ENCODE peak calls at places on chromosomes 11 and 22, in eight cellular contexts. X is activated naive CD4-positive, alpha-beta T cell treated with Interleukin-2 at 50 U/mL for 16 hours; G is GM04504; D is lower leg skin; H is NCI-H1105; I is dermis blood vessel endothelial cell; B is activated effector memory CD4-positive, alpha-beta T cell treated with anti-CD3 and anti-CD28 coated beads, Interleukin-2, amount 50 U/mL, for 16 hours; Q is ACHN. M is an unnamed sample.

GRCh38 chr11:63687845-63688244 is 6.5 kb downstream of the RTN3 start:
- DNase-seq in D (no peak), I (no peak), G (no peak), Q (no peak), B (no peak), X (peak), H (no peak), M (no peak)

GRCh38 chr22:49099496-49100124 is 728.1 kb downstream of the BRD1 start:
- DNase-seq in I (no peak), H (no peak), D (no peak), B (no peak), X (no peak), Q (peak), G (no peak), M (no peak)

GRCh38 chr11:103875855-103876510 is 160.5 kb upstream of the DDI1 start:
- DNase-seq in Q (no peak), B (no peak), I (no peak), X (no peak), H (no peak), G (no peak), D (no peak), M (no peak)

GRCh38 chr11:46234261-46234660 is 43.2 kb upstream of the CREB3L1 start:
- DNase-seq in I (no peak), D (no peak), X (no peak), G (no peak), Q (no peak), B (no peak), H (no peak), M (no peak)

GRCh38 chr11:45089845-45090499 is 56.5 kb upstream of the PRDM11 start:
- DNase-seq in G (no peak), Q (peak), H (no peak), X (no peak), D (peak), I (no peak), B (peak), M (peak)

GRCh38 chr11:32960553-32961164 is 55.0 kb upstream of the DEPDC7 start:
- DNase-seq in H (peak), Q (peak), G (peak), B (no peak), X (no peak), I (peak), D (no peak), M (peak)

GRCh38 chr11:76610871-76611475 is 59.6 kb downstream of the LRRC32 start:
- DNase-seq in X (no peak), Q (no peak), I (peak), B (no peak), G (no peak), H (peak), D (peak), M (no peak)

GRCh38 chr11:112453601-112454577 is 193.2 kb upstream of the PLET1 start:
- DNase-seq in G (peak), B (peak), Q (peak), D (no peak), X (peak), I (peak), H (peak), M (peak)

GRCh38 chr11:128196235-128196634 is 391.1 kb downstream of the ETS1 start:
- DNase-seq in I (no peak), B (no peak), X (no peak), G (no peak), Q (no peak), H (no peak), D (no peak), M (no peak)

GRCh38 chr22:19174106-19175025 is 4.2 kb downstream of the SLC25A1 start:
- DNase-seq in X (no peak), D (no peak), I (peak), G (peak), H (no peak), Q (peak), B (no peak), M (no peak)

GRCh38 chr11:20712912-20713311 is 43.5 kb downstream of the NELL1 start:
- DNase-seq in D (no peak), Q (no peak), I (no peak), H (no peak), G (no peak), B (no peak), X (no peak), M (peak)

GRCh38 chr22:47570851-47571250 is 808.4 kb downstream of the TBC1D22A start:
- DNase-seq in H (no peak), D (peak), Q (no peak), I (no peak), B (no peak), X (no peak), G (no peak), M (no peak)

GRCh38 chr11:120778692-120779490 is 245.0 kb upstream of the TBCEL start:
- DNase-seq in D (peak), X (no peak), I (peak), Q (no peak), G (no peak), H (no peak), B (no peak), M (no peak)

GRCh38 chr22:35914665-35915476 is 113.8 kb downstream of the RBFOX2 start:
- DNase-seq in D (no peak), B (no peak), X (no peak), I (peak), H (peak), Q (peak), G (peak), M (peak)

GRCh38 chr11:71304491-71304890 is 52.1 kb upstream of the SHANK2 start:
- DNase-seq in D (peak), B (no peak), X (no peak), I (no peak), G (no peak), H (no peak), Q (no peak), M (no peak)

GRCh38 chr22:46501701-46502100 is 35.7 kb downstream of the CELSR1 start:
- DNase-seq in I (peak), G (no peak), H (no peak), X (no peak), Q (peak), B (no peak), D (no peak), M (peak)

GRCh38 chr11:93921695-93922468 is 71.5 kb upstream of the VSTM5 start:
- DNase-seq in X (no peak), D (no peak), B (no peak), H (peak), I (peak), Q (peak), G (peak), M (peak)

GRCh38 chr11:76659672-76660532 is 10.6 kb downstream of the LRRC32 start:
- DNase-seq in I (no peak), B (peak), Q (no peak), X (no peak), G (no peak), H (no peak), D (peak), M (no peak)

GRCh38 chr11:1209371-1210057 is 13.4 kb upstream of the MUC5B start:
- DNase-seq in B (no peak), Q (no peak), X (no peak), D (peak), I (no peak), H (no peak), G (no peak), M (no peak)

GRCh38 chr11:126423154-126423553 is 67.7 kb downstream of the ST3GAL4 start:
- DNase-seq in D (no peak), H (no peak), I (no peak), Q (no peak), G (no peak), X (no peak), B (no peak), M (peak)

GRCh38 chr11:1398506-1399235 is 8.9 kb downstream of the BRSK2 start:
- DNase-seq in H (no peak), I (no peak), D (no peak), G (no peak), B (no peak), X (no peak), Q (no peak), M (no peak)

GRCh38 chr22:39253427-39254070 is 8.8 kb upstream of the PDGFB start:
- DNase-seq in B (peak), I (peak), H (peak), X (peak), G (peak), D (no peak), Q (peak), M (no peak)